ENCODE peak calls at places on chromosomes 11 and 22, in five cellular contexts. L, B, F, I and P are unnamed samples.

GRCh38 chr11:113952070-113952469 is 22.8 kb upstream of the HTR3A start:
- DNase-seq in L (peak), B (no peak), F (no peak), I (no peak), P (no peak)

GRCh38 chr11:22234743-22235142 is 41.9 kb downstream of the ANO5 start:
- DNase-seq in L (no peak), B (no peak), F (no peak), I (no peak), P (no peak)

GRCh38 chr11:13984616-13985474 is 22.3 kb downstream of the SPON1 start:
- DNase-seq in L (peak), B (no peak), F (no peak), I (no peak), P (no peak)

GRCh38 chr11:116300252-116300651 is 472.5 kb downstream of the BUD13 start:
- DNase-seq in L (no peak), B (no peak), F (no peak), I (no peak), P (no peak)

GRCh38 chr11:96990934-96991333 is 601.1 kb downstream of the JRKL start:
- DNase-seq in L (no peak), B (no peak), F (no peak), I (peak), P (no peak)

GRCh38 chr11:4385978-4386740 is 7.3 kb downstream of the TRIM21 start:
- DNase-seq in L (no peak), B (no peak), F (no peak), I (no peak), P (no peak)

GRCh38 chr22:30263883-30264282 is 2.8 kb downstream of the OSM start:
- DNase-seq in L (no peak), B (no peak), F (no peak), I (no peak), P (no peak)

GRCh38 chr22:21970037-21970799 is 12.4 kb downstream of the TOP3B start:
- DNase-seq in L (no peak), B (no peak), F (no peak), I (no peak), P (no peak)

GRCh38 chr22:37046589-37046988 is 5.0 kb upstream of the KCTD17 start:
- DNase-seq in L (no peak), B (no peak), F (no peak), I (no peak), P (no peak)

GRCh38 chr11:116790167-116791001 is 1.3 kb downstream of the APOA5 start:
- DNase-seq in L (no peak), B (no peak), F (no peak), I (no peak), P (no peak)

GRCh38 chr11:121595717-121596156 is 143.0 kb upstream of the SORL1-AS1 start:
- DNase-seq in L (no peak), B (no peak), F (no peak), I (no peak), P (no peak)

GRCh38 chr22:47207387-47207786 is 444.9 kb downstream of the TBC1D22A start:
- DNase-seq in L (no peak), B (no peak), F (no peak), I (no peak), P (no peak)

GRCh38 chr11:61607426-61607825 is 26.6 kb upstream of the SYT7 start:
- DNase-seq in L (no peak), B (no peak), F (no peak), I (no peak), P (no peak)

GRCh38 chr11:61607920-61608599 is 27.2 kb upstream of the SYT7 start:
- DNase-seq in L (no peak), B (no peak), F (no peak), I (no peak), P (no peak)

GRCh38 chr11:61610905-61611304 is 30.0 kb upstream of the SYT7 start:
- DNase-seq in L (no peak), B (no peak), F (no peak), I (no peak), P (no peak)

GRCh38 chr11:61609970-61610347 is 29.1 kb upstream of the SYT7 start:
- DNase-seq in L (peak), B (no peak), F (no peak), I (no peak), P (peak)

GRCh38 chr11:61609000-61609969 is 28.4 kb upstream of the SYT7 start:
- DNase-seq in L (no peak), B (peak), F (no peak), I (no peak), P (no peak)
- TF ChIP-seq FOXM1 in L (no peak), B (no peak), F (no peak), I (no peak), P (no peak)

GRCh38 chr22:39666926-39667325 is 96.4 kb downstream of the CACNA1I start:
- DNase-seq in L (no peak), B (no peak), F (no peak), I (no peak), P (no peak)

GRCh38 chr22:39665229-39665628 is 94.7 kb downstream of the CACNA1I start:
- DNase-seq in L (no peak), B (no peak), F (no peak), I (no peak), P (no peak)

GRCh38 chr22:39665661-39666431 is 95.3 kb downstream of the CACNA1I start:
- DNase-seq in L (no peak), B (no peak), F (no peak), I (no peak), P (no peak)

GRCh38 chr22:39664485-39665200 is 94.1 kb downstream of the CACNA1I start:
- DNase-seq in L (peak), B (no peak), F (no peak), I (peak), P (peak)

DNA sequence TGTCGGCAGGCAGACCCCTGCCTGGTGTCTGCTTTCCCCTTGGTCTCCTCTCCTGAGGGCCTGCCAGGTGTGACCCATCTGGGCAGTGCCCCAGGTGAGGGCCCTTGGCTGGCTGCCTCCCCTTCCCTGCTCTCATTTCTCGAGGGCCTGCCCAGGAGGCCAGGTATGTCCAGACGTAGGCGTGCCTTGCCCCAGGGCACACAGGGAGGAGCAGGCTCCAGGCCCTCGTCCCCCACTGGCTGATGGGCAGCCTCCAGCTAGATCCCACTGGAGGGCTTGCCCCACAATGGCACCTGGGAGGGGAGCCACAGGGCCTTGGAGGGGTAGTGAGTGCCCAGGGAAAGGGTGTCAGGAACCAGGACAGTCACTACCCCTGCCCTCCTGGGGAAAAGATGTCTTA is 95.9 kb downstream of the CACNA1I start:
- DNase-seq in L (no peak), B (no peak), F (no peak), I (no peak), P (no peak)
- TF ChIP-seq FOXM1 in L (no peak), B (no peak), F (no peak), I (no peak), P (no peak)

DNA sequence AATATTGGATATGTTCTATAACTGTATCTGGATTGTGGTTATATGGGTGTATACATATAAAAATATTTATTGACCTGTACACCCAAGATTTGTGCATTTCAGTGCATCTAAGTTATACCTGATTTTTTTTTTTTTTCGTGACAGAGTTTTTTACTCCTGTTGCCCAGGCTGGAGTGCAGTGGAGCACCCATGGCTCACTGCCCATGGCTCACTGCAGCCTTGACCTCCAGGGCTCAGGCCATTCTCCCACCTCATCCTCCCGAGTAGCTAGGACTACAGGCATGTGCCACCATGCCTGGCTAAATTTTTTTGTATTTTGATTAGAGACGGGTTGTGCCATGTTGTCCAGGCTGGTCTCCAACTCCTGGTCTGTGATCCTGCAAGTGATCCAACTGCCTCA is 24.3 kb downstream of the ATG13 start:
- DNase-seq in L (no peak), B (no peak), F (no peak), I (no peak), P (no peak)
- TF ChIP-seq FOXM1 in L (no peak), B (no peak), F (no peak), I (no peak), P (no peak)

GRCh38 chr11:112903310-112903709 is 57.9 kb upstream of the NCAM1 start:
- DNase-seq in L (no peak), B (no peak), F (no peak), I (no peak), P (peak)
- TF ChIP-seq FOXM1 in L (no peak), B (no peak), F (no peak), I (no peak), P (no peak)